ENCODE peak calls at places on chromosomes 4 and X, in seven cellular contexts. M is sciatic nerve, Q is NCI-H1092, C is activated T-cell treated with anti-CD3 and anti-CD28 coated beads for 4 hours, E is mesothelial cell of epicardium, N is posterior cingulate gyrus, I is GM20000. U is an unnamed sample.

GRCh38 chr4:137819964-137820383 is 287.7 kb upstream of the PCDH18 start:
- DNase-seq in I (peak), C (no peak), N (no peak), E (no peak), M (no peak), Q (no peak), U (no peak)

GRCh38 chr4:69546121-69546520 is 50.4 kb upstream of the UGT2B4 start:
- DNase-seq in C (no peak), E (no peak), Q (no peak), M (no peak), I (no peak), N (no peak), U (no peak)

GRCh38 chr4:102663073-102663472 is 97.7 kb downstream of the MANBA start:
- DNase-seq in E (no peak), Q (no peak), M (no peak), I (no peak), C (no peak), N (no peak), U (no peak)

GRCh38 chr4:5472166-5472565 is 236.2 kb downstream of the EVC2 start:
- DNase-seq in N (no peak), E (no peak), Q (no peak), I (no peak), C (no peak), M (no peak), U (no peak)

GRCh38 chr4:41146716-41147506 is 67.4 kb downstream of the APBB2 start:
- DNase-seq in N (peak), Q (no peak), E (no peak), C (no peak), I (no peak), M (peak), U (peak)

GRCh38 chr4:122045533-122045932 is 93.7 kb upstream of the TRPC3 start:
- DNase-seq in Q (peak), E (no peak), I (no peak), M (no peak), N (no peak), C (no peak), U (no peak)

GRCh38 chrX:103477496-103477895 is 41.8 kb downstream of the RAB40A start:
- DNase-seq in Q (no peak), N (no peak), I (no peak), C (no peak), E (no peak), M (no peak), U (no peak)

GRCh38 chr4:125702406-125702805 is 387.7 kb downstream of the FAT4 start:
- DNase-seq in C (no peak), Q (no peak), E (no peak), N (no peak), M (no peak), I (no peak), U (no peak)

GRCh38 chr4:4426511-4427477 is 39.9 kb downstream of the NSG1 start:
- DNase-seq in I (no peak), E (no peak), Q (no peak), M (no peak), C (no peak), N (no peak), U (no peak)

GRCh38 chrX:18855919-18856644 is 127.8 kb downstream of the PHKA2 start:
- DNase-seq in M (no peak), I (peak), N (no peak), Q (no peak), C (no peak), E (no peak), U (no peak)

GRCh38 chr4:173807347-173807746 is 277.3 kb upstream of the HAND2 start:
- DNase-seq in C (no peak), N (no peak), M (no peak), I (no peak), E (no peak), Q (no peak), U (no peak)

GRCh38 chr4:1045595-1046201 is 34.3 kb downstream of the FGFRL1 start:
- DNase-seq in Q (no peak), I (no peak), E (no peak), N (no peak), M (peak), C (no peak), U (no peak)

GRCh38 chr4:139656614-139657486 is 8.8 kb upstream of the MGST2 start:
- DNase-seq in Q (peak), M (no peak), N (peak), E (no peak), I (peak), C (no peak), U (peak)

GRCh38 chr4:154491731-154492249 is at the start of gene DCHS2:
- DNase-seq in Q (no peak), E (peak), I (peak), M (peak), C (no peak), N (peak), U (no peak)

GRCh38 chr4:113328514-113328913 is 279.1 kb downstream of the ANK2 start:
- DNase-seq in N (no peak), E (no peak), Q (no peak), M (no peak), I (no peak), C (no peak), U (no peak)

GRCh38 chr4:108361886-108362285 is 193.2 kb upstream of the LEF1 start:
- DNase-seq in N (no peak), I (no peak), C (no peak), M (no peak), E (no peak), Q (no peak), U (no peak)

GRCh38 chr4:23770011-23770410 is 119.8 kb downstream of the PPARGC1A start:
- DNase-seq in M (no peak), C (no peak), E (no peak), I (no peak), Q (no peak), N (no peak), U (no peak)

GRCh38 chrX:1212532-1212931 is at the start of gene CRLF2:
- DNase-seq in N (no peak), I (peak), C (no peak), M (no peak), E (no peak), Q (no peak), U (no peak)

GRCh38 chrX:129523076-129524055 is at the start of gene SMARCA1:
- DNase-seq in M (peak), C (no peak), Q (peak), N (peak), I (peak), E (peak), U (peak)

GRCh38 chr4:169604131-169604900 is 8.1 kb downstream of the NEK1 start:
- DNase-seq in E (no peak), I (no peak), C (no peak), Q (no peak), N (no peak), M (no peak), U (no peak)

GRCh38 chrX:30690330-30690729 is 37.1 kb downstream of the GK start:
- DNase-seq in C (no peak), I (no peak), N (no peak), Q (no peak), M (no peak), E (no peak), U (no peak)

GRCh38 chrX:103792916-103793540 is 16.4 kb downstream of the PLP1 start:
- DNase-seq in Q (no peak), N (no peak), E (no peak), M (no peak), C (no peak), I (no peak), U (no peak)

GRCh38 chr4:57854748-57855147 is 744.6 kb upstream of the IGFBP7 start:
- DNase-seq in I (peak), N (no peak), C (no peak), M (no peak), Q (no peak), E (no peak), U (no peak)

GRCh38 chr4:182449186-182449880 is 206.1 kb downstream of the TENM3 start:
- DNase-seq in N (peak), M (no peak), I (peak), Q (no peak), E (no peak), C (no peak), U (peak)

GRCh38 chrX:25052798-25053534 is 37.2 kb upstream of the ARX start:
- DNase-seq in N (no peak), Q (no peak), M (no peak), I (no peak), E (no peak), C (no peak), U (no peak)

GRCh38 chr4:97457253-97457652 is 686.0 kb downstream of the STPG2 start:
- DNase-seq in E (no peak), I (no peak), Q (no peak), C (no peak), M (no peak), N (no peak), U (no peak)

GRCh38 chr4:168683595-168683994 is 186.7 kb downstream of the PALLD start:
- DNase-seq in C (no peak), N (no peak), M (no peak), E (no peak), I (no peak), Q (no peak), U (no peak)

GRCh38 chrX:43328358-43328946 is 327.6 kb upstream of the MAOA start:
- DNase-seq in E (no peak), Q (no peak), M (no peak), I (no peak), N (no peak), C (no peak), U (no peak)

GRCh38 chrX:1244164-1245076 is 24.2 kb upstream of the CSF2RA start:
- DNase-seq in M (no peak), E (no peak), I (no peak), Q (no peak), N (no peak), C (no peak), U (no peak)

GRCh38 chr4:11549525-11549924 is 120.8 kb upstream of the HS3ST1 start:
- DNase-seq in N (no peak), M (no peak), Q (no peak), I (no peak), C (no peak), E (no peak), U (no peak)